ENCODE peak calls at places on chromosomes 3 and 15, in seven cellular contexts. D is ovary; I is transverse colon; U is endodermal cell; O is heart left ventricle; V is CD8-positive, alpha-beta T cell; W is thyroid gland. G is an unnamed sample.

GRCh38 chr15:35108453-35108852 is 23.4 kb upstream of the NANOGP8 start:
- DNase-seq in I (no peak), O (no peak), U (no peak), D (no peak), W (no peak), V (no peak), G (no peak)

GRCh38 chr3:26091096-26091495 is 301.2 kb downstream of the OXSM start:
- DNase-seq in D (no peak), U (no peak), W (no peak), V (no peak), O (no peak), I (no peak), G (no peak)

GRCh38 chr15:34610388-34610787 is 26.9 kb upstream of the GOLGA8B start:
- DNase-seq in W (no peak), O (no peak), D (no peak), V (no peak), U (no peak), I (no peak), G (no peak)

GRCh38 chr15:90035835-90036220 is 34.7 kb downstream of the ZNF710 start:
- DNase-seq in U (no peak), O (peak; percentile 54), D (no peak), I (peak; percentile 19), W (peak; percentile 77), V (no peak), G (no peak)

GRCh38 chr3:107846282-107846852 is 244.5 kb downstream of the CD47 start:
- DNase-seq in W (peak; percentile 64), U (peak; percentile 94), I (peak; percentile 66), V (no peak), D (peak; percentile 71), O (peak; percentile 57), G (peak; percentile 78)

GRCh38 chr15:49428392-49429095 is 5.5 kb downstream of the FGF7 start:
- DNase-seq in D (no peak), U (no peak), I (no peak), O (peak; percentile 66), V (no peak), W (no peak), G (no peak)

GRCh38 chr3:128872744-128873143 is 6.7 kb upstream of the ACAD9 start:
- DNase-seq in O (no peak), V (no peak), I (no peak), U (no peak), D (no peak), W (no peak), G (no peak)

GRCh38 chr3:170830580-170830979 is 39.4 kb downstream of the RPL22L1 start:
- DNase-seq in I (no peak), W (no peak), O (no peak), D (no peak), V (no peak), U (no peak), G (no peak)

GRCh38 chr3:42852443-42852842 is 23.2 kb downstream of the CYP8B1 start:
- DNase-seq in D (no peak), W (no peak), I (no peak), U (peak; percentile 32), O (no peak), V (no peak), G (no peak)

GRCh38 chr15:31366169-31366734 is 39.6 kb downstream of the KLF13 start:
- DNase-seq in V (no peak), U (peak; percentile 71), W (peak; percentile 56), D (peak; percentile 69), O (no peak), I (peak; percentile 49), G (no peak)

GRCh38 chr3:149555941-149556340 is 81.4 kb downstream of the TM4SF4 start:
- DNase-seq in D (no peak), I (no peak), O (peak; percentile 72), W (no peak), U (no peak), V (no peak), G (no peak)

GRCh38 chr3:52851348-52851747 is 16.5 kb upstream of the MUSTN1 start:
- DNase-seq in O (no peak), W (peak; percentile 22), V (peak; percentile 32), I (no peak), D (no peak), U (peak; percentile 90), G (no peak)

GRCh38 chr3:8732413-8732812 is 1.2 kb upstream of the CAV3 start:
- DNase-seq in O (no peak), W (no peak), D (no peak), U (peak; percentile 67), I (no peak), V (no peak), G (no peak)

GRCh38 chr3:127052121-127052561 is 69.2 kb downstream of the PLXNA1 start:
- DNase-seq in O (peak; percentile 61), W (peak; percentile 77), V (no peak), U (no peak), D (peak; percentile 69), I (peak; percentile 72), G (peak; percentile 86)

GRCh38 chr15:93245616-93246122 is 156.7 kb upstream of the RGMA start:
- DNase-seq in V (no peak), D (no peak), U (no peak), I (no peak), O (no peak), W (no peak), G (no peak)

GRCh38 chr15:81514769-81515168 is 140.8 kb upstream of the TMC3 start:
- DNase-seq in V (no peak), W (no peak), D (no peak), O (no peak), I (no peak), U (no peak), G (no peak)

GRCh38 chr3:38829404-38829803 is 13.4 kb upstream of the SCN10A start:
- DNase-seq in W (no peak), V (no peak), O (peak; percentile 61), I (no peak), D (no peak), U (no peak), G (no peak)

GRCh38 chr15:52730163-52730562 is 51.0 kb upstream of the ATOSA start:
- DNase-seq in W (no peak), V (peak; percentile 66), O (no peak), D (no peak), U (no peak), I (no peak), G (no peak)

GRCh38 chr3:43161684-43162512 is 56.0 kb upstream of the POMGNT2 start:
- DNase-seq in O (no peak), I (no peak), V (no peak), U (peak; percentile 52), D (no peak), W (no peak), G (no peak)

GRCh38 chr15:33114484-33114767 is 80.1 kb downstream of the FMN1 start:
- DNase-seq in U (no peak), O (no peak), I (no peak), W (no peak), D (no peak), V (no peak), G (no peak)

GRCh38 chr3:34439796-34440195 is 641.4 kb downstream of the PDCD6IP start:
- DNase-seq in V (no peak), U (no peak), D (no peak), W (no peak), I (no peak), O (no peak), G (no peak)

DNA sequence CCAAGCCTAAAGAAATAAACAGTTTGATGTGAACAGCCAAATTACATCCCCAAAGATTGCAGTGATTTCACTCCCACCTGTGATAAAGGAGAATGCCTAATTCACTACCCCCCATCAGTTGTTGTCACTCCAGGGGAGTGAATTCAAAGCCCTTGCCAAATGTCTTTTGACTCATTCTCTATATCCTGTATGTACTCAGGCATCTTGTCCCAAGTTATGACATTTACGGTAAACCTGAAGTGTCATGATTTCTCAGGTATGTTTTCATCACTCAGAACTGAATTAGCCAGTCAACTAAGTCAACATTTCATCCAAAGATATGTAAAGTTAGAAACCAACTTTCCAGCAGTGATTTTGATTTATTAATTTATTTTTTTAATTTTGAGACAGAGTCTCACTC is 22.0 kb upstream of the HERC1 start:
- DNase-seq in I (no peak), V (no peak), O (no peak), U (no peak), W (no peak), D (no peak), G (no peak)
- H3K27ac ChIP-seq in I (no peak overlapping the region), V (no peak overlapping the region), O (no peak overlapping the region), U (no peak overlapping the region), W (no peak overlapping the region), D (no peak overlapping the region), G (no peak overlapping the region)

DNA sequence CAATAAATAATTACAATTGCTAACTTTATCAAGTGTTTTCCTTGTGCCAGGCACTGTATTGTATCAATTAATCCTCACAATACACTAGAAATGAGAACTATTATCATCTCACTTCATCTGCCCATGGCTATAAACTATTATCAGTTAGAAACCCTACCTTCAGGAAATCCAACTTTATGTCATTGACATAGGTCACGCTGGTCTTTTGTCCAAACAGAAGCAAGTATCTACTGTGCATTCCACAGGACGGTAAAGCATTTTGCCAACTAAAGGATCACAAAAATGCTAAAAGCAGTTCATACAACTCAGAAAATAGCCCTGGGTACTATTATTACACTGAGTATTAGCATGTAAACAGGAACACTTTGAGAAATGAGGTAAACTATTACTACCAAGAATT is 9.6 kb downstream of the DENND6A start:
- DNase-seq in I (no peak), W (no peak), V (no peak), U (no peak), O (no peak), D (no peak), G (no peak)
- H3K36me3 ChIP-seq in I (no peaks in the 10 kb centered on the region), W (no peaks in the 10 kb centered on the region), V (no peaks in the 10 kb centered on the region), U (peaks cover 10% of the 10 kb centered on the region), O (peaks cover 27% of the 10 kb centered on the region), D (no peaks in the 10 kb centered on the region), G (no peaks in the 10 kb centered on the region)

GRCh38 chr3:37179144-37179967 is 5.0 kb upstream of the LRRFIP2 start:
- DNase-seq in O (no peak), U (no peak), V (no peak), I (no peak), D (no peak), W (peak; percentile 56), G (no peak)
- H3K4me3 ChIP-seq in O (no peak overlapping the region), U (no peak overlapping the region), V (no peak overlapping the region), I (no peak overlapping the region), D (no peak overlapping the region), W (no peak overlapping the region), G (no peak overlapping the region)

DNA sequence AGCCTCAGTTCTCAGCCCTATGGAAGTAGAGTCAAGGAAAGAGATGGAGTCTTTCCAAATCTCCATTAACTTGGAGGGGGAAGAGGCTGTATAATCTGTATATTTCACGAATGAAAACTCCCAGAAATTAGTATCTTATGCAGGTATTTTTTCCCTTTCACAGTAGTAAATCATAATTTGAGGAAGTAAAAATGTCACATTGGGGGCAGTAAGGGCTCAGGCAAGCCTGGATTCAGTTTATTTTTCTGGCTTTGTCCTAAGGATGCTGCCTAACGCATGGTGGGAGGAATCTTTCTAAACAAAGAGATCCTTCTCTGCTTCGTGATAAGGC is 35.7 kb downstream of the DNASE1L3 start:
- DNase-seq in U (no peak), D (no peak), W (no peak), V (no peak), I (no peak), O (no peak), G (no peak)
- H3K27ac ChIP-seq in U (peak overlapping the region; percentile 13), D (peak overlapping the region; percentile 61), W (peak overlapping the region; percentile 85), V (no peak overlapping the region), I (peak overlapping the region; percentile 74), O (no peak overlapping the region), G (no peak overlapping the region)

G was measured in aorta.